ENCODE peak calls at places on chromosomes 5 and 9, in nine cellular contexts. Q is activated T-helper 9 cell treated with anti-CD3 and anti-CD28 coated beads, Interleukin-2, amount 50 U/mL, for 16 hours; A is stimulated activated naive CD8-positive, alpha-beta T cell treated with anti-CD3 and anti-CD28 coated beads, Interleukin-15, amount 100 ng/mL, for 72 hours; D is PC-3; M is effector CD4-positive, alpha-beta T cell; Z is NCI-H345; O is NCI-H1417; C is IMR-90; I is stimulated activated CD4-positive, alpha-beta T cell treated with anti-CD3 and anti-CD28 coated beads, Interleukin-1b, Interleukin-23, amount 100 ng/mL, for 24 hours. K is an unnamed sample.

GRCh38 chr9:8365029-8365428 is 565.5 kb upstream of the DMAC1 start:
- DNase-seq in M (no peak), I (no peak), Q (no peak), C (peak), D (peak), A (no peak), O (no peak), Z (no peak), K (no peak)

GRCh38 chr5:142445266-142445665 is 120.4 kb upstream of the SPRY4 start:
- DNase-seq in Q (no peak), M (no peak), I (no peak), O (no peak), D (no peak), C (peak), Z (no peak), A (no peak), K (no peak)

GRCh38 chr9:22463205-22463604 is 16.6 kb downstream of the DMRTA1 start:
- DNase-seq in I (no peak), M (no peak), Q (no peak), A (no peak), C (no peak), O (no peak), Z (no peak), D (peak), K (no peak)

GRCh38 chr5:74570250-74570649 is 70.3 kb downstream of the ENC1 start:
- DNase-seq in O (no peak), M (no peak), Q (no peak), I (no peak), D (peak), C (no peak), Z (no peak), A (no peak), K (no peak)

GRCh38 chr5:180209137-180209581 is at the start of gene RASGEF1C:
- DNase-seq in I (peak), M (peak), Q (peak), O (peak), D (peak), Z (peak), C (peak), A (peak), K (no peak)

GRCh38 chr9:18325337-18326011 is 148.5 kb upstream of the ADAMTSL1 start:
- DNase-seq in O (no peak), I (no peak), A (no peak), M (no peak), Z (no peak), C (no peak), Q (no peak), D (no peak), K (no peak)

GRCh38 chr5:2259494-2260107 is 376.9 kb upstream of the IRX4 start:
- DNase-seq in I (no peak), Q (no peak), O (no peak), C (no peak), D (no peak), M (no peak), Z (no peak), A (no peak), K (no peak)

GRCh38 chr5:170809551-170809950 is 26.0 kb downstream of the GABRP start:
- DNase-seq in A (no peak), Q (no peak), C (peak), O (peak), D (peak), M (no peak), I (no peak), Z (peak), K (no peak)

GRCh38 chr9:125694478-125694877 is 12.5 kb downstream of the MAPKAP1 start:
- DNase-seq in D (no peak), I (no peak), Q (no peak), C (peak), M (no peak), Z (no peak), O (no peak), A (no peak), K (no peak)

K was measured in omental fat pad.